ENCODE peak calls at places on chromosomes 7 and 10, in five cellular contexts. R is breast epithelium, H is left ventricle myocardium superior, P is tibial artery, I is hepatocyte. J is an unnamed sample.
A peak's percentile ranks its signal among the peaks of the same experiment; 100 is the strongest.

GRCh38 chr7:100983451-100984187 is 14.3 kb downstream of the MUC12 start:
- DNase-seq in I (peak; percentile 70), H (no peak), P (no peak), R (no peak), J (no peak)

GRCh38 chr10:80333985-80334384 is 22.6 kb downstream of the DYDC1 start:
- DNase-seq in H (no peak), P (no peak), R (no peak), I (no peak), J (no peak)

GRCh38 chr10:38118072-38118807 is 24.1 kb downstream of the ZNF37A start:
- DNase-seq in H (no peak), R (no peak), I (no peak), P (no peak), J (no peak)

GRCh38 chr7:99201027-99201426 is 6.9 kb downstream of the KPNA7 start:
- DNase-seq in R (no peak), I (peak; percentile 66), P (no peak), H (no peak), J (no peak)

GRCh38 chr7:40220421-40220911 is 85.7 kb downstream of the SUGCT start:
- DNase-seq in I (no peak), R (no peak), H (no peak), P (no peak), J (no peak)

GRCh38 chr7:28551311-28551710 is 139.0 kb downstream of the CREB5 start:
- DNase-seq in P (no peak), H (no peak), R (no peak), I (no peak), J (no peak)

GRCh38 chr10:14022954-14023353 is 307.8 kb downstream of the FRMD4A start:
- DNase-seq in H (no peak), R (no peak), P (no peak), I (no peak), J (no peak)

GRCh38 chr7:116025098-116025809 is 5.3 kb downstream of the TFEC start:
- DNase-seq in H (no peak), I (peak; percentile 16), P (no peak), R (no peak), J (no peak)

GRCh38 chr7:13508586-13508985 is 480.9 kb downstream of the ETV1 start:
- DNase-seq in I (no peak), H (no peak), P (no peak), R (no peak), J (no peak)

GRCh38 chr10:27242951-27243551 is 2.5 kb upstream of the ACBD5 start:
- DNase-seq in I (peak; percentile 78), R (peak; percentile 55), H (peak; percentile 50), P (peak; percentile 78), J (peak; percentile 78)

GRCh38 chr7:98257701-98258100 is 5.7 kb upstream of the TECPR1 start:
- DNase-seq in H (no peak), R (no peak), P (no peak), I (no peak), J (no peak)

GRCh38 chr7:31017748-31018120 is 34.4 kb upstream of the ADCYAP1R1 start:
- DNase-seq in P (no peak), I (no peak), H (no peak), R (no peak), J (no peak)

GRCh38 chr7:98707076-98707475 is 90.0 kb downstream of the NPTX2 start:
- DNase-seq in P (no peak), H (no peak), I (no peak), R (no peak), J (no peak)

GRCh38 chr7:2013381-2014311 is 219.1 kb downstream of the MAD1L1 start:
- DNase-seq in I (no peak), P (peak; percentile 59), H (peak; percentile 25), R (no peak), J (no peak)

GRCh38 chr7:132622081-132622480 is 45.8 kb upstream of the PLXNA4 start:
- DNase-seq in R (no peak), H (no peak), I (no peak), P (no peak), J (no peak)

GRCh38 chr7:112986256-112987031 is 100.2 kb downstream of the GPR85 start:
- DNase-seq in H (no peak), P (no peak), I (no peak), R (no peak), J (no peak)

GRCh38 chr7:157490465-157490912 is 153.7 kb downstream of the DNAJB6 start:
- DNase-seq in P (no peak), H (no peak), R (no peak), I (peak; percentile 30), J (no peak)

GRCh38 chr10:117509573-117509972 is 33.0 kb upstream of the EMX2 start:
- DNase-seq in I (no peak), P (no peak), R (no peak), H (no peak), J (no peak)

GRCh38 chr7:79137942-79138341 is 315.5 kb downstream of the MAGI2 start:
- DNase-seq in R (no peak), H (no peak), I (no peak), P (no peak), J (no peak)

GRCh38 chr7:37251222-37251621 is 197.4 kb downstream of the ELMO1 start:
- DNase-seq in I (no peak), H (no peak), P (no peak), R (no peak), J (no peak)

GRCh38 chr7:155163696-155164095 is 93.6 kb downstream of the HTR5A start:
- DNase-seq in R (no peak), H (no peak), P (no peak), I (no peak), J (no peak)

GRCh38 chr10:124522903-124523260 is 61.3 kb downstream of the LHPP start:
- DNase-seq in R (no peak), I (peak; percentile 54), H (peak; percentile 28), P (no peak), J (no peak)

GRCh38 chr7:42340462-42340861 is 103.5 kb upstream of the GLI3 start:
- DNase-seq in R (no peak), I (no peak), P (no peak), H (no peak), J (no peak)

J was measured in NCI-H2081.